ENCODE peak calls at places on chromosomes 1 and 21, in four cellular contexts. L is stomach, H is choroid plexus epithelial cell, V is epithelial cell of proximal tubule. K is an unnamed sample.

GRCh38 chr1:116503535-116504307 is 67.1 kb downstream of the CD58 start:
- DNase-seq in L (no peak), H (no peak), V (no peak), K (no peak)

GRCh38 chr1:29470087-29470787 is 233.9 kb downstream of the PTPRU start:
- DNase-seq in V (no peak), L (peak), H (no peak), K (no peak)

GRCh38 chr1:165068716-165069115 is 287.8 kb downstream of the LMX1A start:
- DNase-seq in V (no peak), H (no peak), L (no peak), K (no peak)

GRCh38 chr1:206716519-206717236 is 32.0 kb downstream of the MAPKAPK2 start:
- DNase-seq in V (no peak), H (no peak), L (no peak), K (no peak)

GRCh38 chr1:95650631-95651030 is 416.6 kb downstream of the RWDD3 start:
- DNase-seq in H (no peak), V (no peak), L (no peak), K (no peak)

GRCh38 chr1:156276966-156277381 is 5.7 kb downstream of the SMG5 start:
- DNase-seq in V (no peak), L (no peak), H (peak), K (no peak)

GRCh38 chr1:152517237-152517811 is 3.0 kb downstream of the CRCT1 start:
- DNase-seq in L (no peak), V (no peak), H (no peak), K (no peak)

GRCh38 chr1:245512181-245512888 is 357.6 kb downstream of the KIF26B start:
- DNase-seq in H (peak), V (no peak), L (no peak), K (no peak)

GRCh38 chr1:911875-912739 is 11.6 kb upstream of the SAMD11 start:
- DNase-seq in H (no peak), V (no peak), L (no peak), K (no peak)

GRCh38 chr1:109821831-109822745 is 58.4 kb upstream of the EPS8L3 start:
- DNase-seq in L (no peak), V (no peak), H (no peak), K (no peak)

GRCh38 chr1:156499703-156500577 is 635 bp downstream of the MEF2D start:
- DNase-seq in V (no peak), L (no peak), H (no peak), K (no peak)

GRCh38 chr1:18516473-18516872 is 35.7 kb downstream of the KLHDC7A start:
- DNase-seq in L (no peak), V (no peak), H (no peak), K (no peak)

GRCh38 chr1:41936107-41936506 is 17.4 kb upstream of the HIVEP3 start:
- DNase-seq in H (peak), L (no peak), V (no peak), K (no peak)

GRCh38 chr1:243977104-243977503 is 74.0 kb upstream of the ZBTB18 start:
- DNase-seq in V (no peak), H (peak), L (no peak), K (no peak)

GRCh38 chr1:93143729-93144229 is 36.4 kb downstream of the TMED5 start:
- DNase-seq in H (no peak), V (no peak), L (no peak), K (no peak)

GRCh38 chr1:153880962-153881361 is 41.8 kb downstream of the GATAD2B start:
- DNase-seq in L (peak), H (peak), V (peak), K (peak)

GRCh38 chr21:45405271-45405818 is 380 bp downstream of the COL18A1 start:
- DNase-seq in V (no peak), H (peak), L (no peak), K (no peak)

GRCh38 chr21:45407629-45408247 is 2.8 kb downstream of the COL18A1 start:
- DNase-seq in H (no peak), V (no peak), L (no peak), K (no peak)

GRCh38 chr21:45406801-45407628 is 2.0 kb downstream of the COL18A1 start:
- DNase-seq in L (no peak), H (peak), V (no peak), K (no peak)

GRCh38 chr21:45404726-45405270 is at the start of gene COL18A1:
- DNase-seq in L (peak), V (no peak), H (peak), K (no peak)

DNA sequence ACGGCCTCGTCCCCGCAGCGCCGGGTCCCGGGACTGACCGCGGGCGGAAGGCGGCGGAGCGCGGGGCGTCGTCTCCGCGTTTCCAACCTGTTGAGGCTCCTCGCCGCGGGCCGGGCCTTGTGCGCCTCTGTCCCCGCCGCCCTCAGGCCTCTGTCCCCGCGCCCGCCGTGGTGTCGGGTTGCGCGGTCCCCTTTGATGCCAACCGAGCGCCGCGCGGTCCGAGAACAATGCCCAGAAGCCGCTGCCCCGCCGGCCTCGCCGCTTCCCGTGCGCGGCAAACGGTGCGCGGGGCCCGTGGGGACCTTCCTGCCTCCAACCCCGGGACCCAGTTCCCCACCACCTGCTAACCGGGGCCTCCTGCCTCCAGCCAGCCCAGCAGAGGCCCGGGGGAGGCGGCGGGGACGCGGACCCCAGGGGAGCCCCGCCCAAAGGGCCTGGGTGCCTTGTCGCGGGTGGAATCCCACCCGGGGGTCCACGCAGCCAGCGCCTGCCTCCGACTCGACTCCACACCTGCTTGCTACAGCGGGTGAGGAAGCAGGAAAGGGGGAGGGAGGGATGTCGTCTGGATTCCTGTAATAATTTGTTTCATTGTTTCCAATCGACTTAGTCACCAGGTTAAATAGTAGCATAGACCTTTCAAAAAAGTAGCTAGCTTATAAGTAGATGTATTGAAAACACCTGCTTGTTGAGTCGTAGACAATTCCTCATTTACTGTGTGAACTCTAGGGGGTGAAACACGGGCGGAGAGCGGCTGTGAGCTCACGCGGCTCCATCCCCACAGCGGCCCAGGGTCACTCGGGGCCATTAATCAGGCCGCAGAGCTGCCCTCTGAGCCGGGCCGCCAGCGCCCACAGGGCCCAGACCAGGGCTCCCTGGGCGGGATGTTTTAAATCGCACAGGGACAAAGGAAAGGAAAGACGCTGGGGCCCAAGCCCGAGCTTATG is 1.1 kb downstream of the COL18A1 start:
- DNase-seq in V (peak), H (peak), L (no peak), K (no peak)
- H3K4me3 ChIP-seq in V (peak), H (peak), L (peak), K (peak)

GRCh38 chr1:33327587-33328325 is 6.9 kb upstream of the A3GALT2 start:
- DNase-seq in H (peak), V (peak), L (peak), K (peak)
- TF ChIP-seq CTCF in H (peak), V (no peak), L (no peak), K (no peak)

DNA sequence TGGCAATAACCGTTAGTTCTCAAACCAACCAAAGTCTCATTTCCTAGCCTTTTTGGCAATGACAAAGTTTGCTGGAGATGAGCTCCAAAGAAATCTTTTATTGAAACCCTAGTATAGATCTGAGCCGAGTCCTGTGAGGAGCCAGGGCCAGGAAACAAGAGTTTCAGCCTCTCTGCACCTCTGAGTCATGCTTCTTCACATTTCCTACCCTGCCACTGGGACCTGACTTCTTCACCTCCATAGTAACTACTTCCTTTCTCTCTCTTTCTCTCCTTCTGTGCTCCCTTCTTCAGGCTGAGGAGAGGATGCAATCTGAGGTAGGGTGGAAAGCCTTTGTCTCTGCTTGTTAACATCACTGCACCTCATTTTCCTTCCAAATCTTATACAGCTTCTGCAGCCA is 38.7 kb upstream of the IPO9 start:
- DNase-seq in V (no peak), L (no peak), H (peak), K (no peak)
- H3K4me3 ChIP-seq in V (no peak), L (no peak), H (no peak), K (no peak)

GRCh38 chr1:188668083-188668482 is 1809.6 kb downstream of the BRINP3 start:
- DNase-seq in L (no peak), V (no peak), H (no peak), K (no peak)
- TF ChIP-seq CTCF in L (no peak), V (peak), H (peak), K (peak)

GRCh38 chr1:91621907-91622306 is 121.3 kb downstream of the CDC7 start:
- DNase-seq in L (no peak), H (no peak), V (no peak), K (no peak)
- H3K4me3 ChIP-seq in L (no peak), H (no peak), V (no peak), K (no peak)

GRCh38 chr1:43432171-43432860 is 21.4 kb downstream of the HYI start:
- DNase-seq in H (no peak), L (no peak), V (no peak), K (no peak)
- TF ChIP-seq CTCF in H (no peak), L (no peak), V (no peak), K (no peak)